ENCODE peak calls at places on chromosomes 6 and 20, in ten cellular contexts. W is transverse colon, T is upper lobe of left lung, R is A549, D is ovary, C is K562, E is stomach, L is sigmoid colon, Y is esophagus muscularis mucosa, V is GM12878. O is an unnamed sample.

GRCh38 chr6:112480551-112480950 is 133.4 kb downstream of the RFPL4B start:
- DNase-seq in W (no peak), T (no peak), R (no peak), D (no peak), C (no peak), E (no peak), L (no peak), Y (no peak), V (no peak), O (no peak)

GRCh38 chr6:30891816-30892553 is 7.7 kb downstream of the DDR1 start:
- DNase-seq in W (no peak), T (no peak), R (no peak), D (no peak), C (no peak), E (no peak), L (peak; percentile 53), Y (no peak), V (no peak), O (no peak)

GRCh38 chr6:16805190-16805860 is 44.1 kb upstream of the ATXN1 start:
- DNase-seq in W (no peak), T (no peak), R (no peak), D (no peak), C (no peak), E (no peak), L (no peak), Y (no peak), V (no peak), O (no peak)

GRCh38 chr6:31272431-31272830 is 539 bp upstream of the HLA-C start:
- DNase-seq in W (no peak), T (peak; percentile 26), R (no peak), D (no peak), C (no peak), E (no peak), L (no peak), Y (no peak), V (no peak), O (no peak)

GRCh38 chr20:59495894-59496510 is 108.3 kb upstream of the PHACTR3 start:
- DNase-seq in W (peak; percentile 68), T (peak; percentile 56), R (peak; percentile 67), D (peak; percentile 49), C (peak; percentile 73), E (peak; percentile 72), L (peak; percentile 69), Y (no peak), V (no peak), O (peak; percentile 26)

GRCh38 chr6:122428781-122429180 is 29.3 kb downstream of the HSF2 start:
- DNase-seq in W (no peak), T (no peak), R (no peak), D (no peak), C (no peak), E (no peak), L (no peak), Y (no peak), V (no peak), O (no peak)

GRCh38 chr6:169956580-169956979 is 205.2 kb downstream of the ERMARD start:
- DNase-seq in W (no peak), T (peak; percentile 15), R (no peak), D (no peak), C (no peak), E (peak; percentile 14), L (peak; percentile 52), Y (no peak), V (no peak), O (no peak)

GRCh38 chr6:33172307-33173227 is 19.7 kb downstream of the COL11A2 start:
- DNase-seq in W (no peak), T (no peak), R (peak; percentile 36), D (no peak), C (peak; percentile 71), E (no peak), L (no peak), Y (no peak), V (no peak), O (no peak)

GRCh38 chr6:30135757-30136156 is at the start of gene TRIM40:
- DNase-seq in W (peak; percentile 86), T (no peak), R (peak; percentile 39), D (no peak), C (no peak), E (no peak), L (no peak), Y (peak; percentile 77), V (no peak), O (no peak)

GRCh38 chr6:156154896-156155295 is 622.3 kb upstream of the ARID1B start:
- DNase-seq in W (no peak), T (no peak), R (no peak), D (no peak), C (no peak), E (no peak), L (no peak), Y (no peak), V (no peak), O (no peak)

GRCh38 chr20:58942549-58942948 is 38.5 kb upstream of the NELFCD start:
- DNase-seq in W (no peak), T (no peak), R (no peak), D (no peak), C (no peak), E (no peak), L (no peak), Y (peak; percentile 26), V (no peak), O (no peak)

GRCh38 chr6:71468841-71469750 is 180.5 kb downstream of the OGFRL1 start:
- DNase-seq in W (no peak), T (no peak), R (no peak), D (no peak), C (peak; percentile 11), E (no peak), L (no peak), Y (no peak), V (no peak), O (no peak)

GRCh38 chr20:32585011-32585518 is at the start of gene NOL4L:
- DNase-seq in W (no peak), T (no peak), R (no peak), D (no peak), C (peak; percentile 72), E (peak; percentile 39), L (no peak), Y (no peak), V (no peak), O (no peak)

GRCh38 chr20:7269452-7269851 is 502.0 kb downstream of the BMP2 start:
- DNase-seq in W (no peak), T (no peak), R (no peak), D (no peak), C (no peak), E (no peak), L (no peak), Y (no peak), V (no peak), O (no peak)

GRCh38 chr20:41173791-41174341 is 36.5 kb downstream of the PLCG1 start:
- DNase-seq in W (peak; percentile 5), T (peak; percentile 10), R (no peak), D (no peak), C (no peak), E (peak; percentile 21), L (no peak), Y (no peak), V (no peak), O (peak; percentile 4)

GRCh38 chr20:57934007-57934805 is 224.4 kb upstream of the PMEPA1 start:
- DNase-seq in W (peak; percentile 33), T (no peak), R (no peak), D (no peak), C (no peak), E (no peak), L (no peak), Y (no peak), V (no peak), O (no peak)

GRCh38 chr6:83192871-83193746 is at the start of the genes PGM3 and RWDD2A:
- DNase-seq in W (peak; percentile 94), T (peak; percentile 94), R (peak; percentile 76), D (peak; percentile 88), C (peak; percentile 96), E (peak; percentile 93), L (peak; percentile 94), Y (peak; percentile 96), V (peak; percentile 56), O (peak; percentile 85)

GRCh38 chr20:51745804-51746203 is 22.4 kb downstream of the ATP9A start:
- DNase-seq in W (no peak), T (no peak), R (no peak), D (no peak), C (no peak), E (no peak), L (no peak), Y (no peak), V (no peak), O (no peak)

DNA sequence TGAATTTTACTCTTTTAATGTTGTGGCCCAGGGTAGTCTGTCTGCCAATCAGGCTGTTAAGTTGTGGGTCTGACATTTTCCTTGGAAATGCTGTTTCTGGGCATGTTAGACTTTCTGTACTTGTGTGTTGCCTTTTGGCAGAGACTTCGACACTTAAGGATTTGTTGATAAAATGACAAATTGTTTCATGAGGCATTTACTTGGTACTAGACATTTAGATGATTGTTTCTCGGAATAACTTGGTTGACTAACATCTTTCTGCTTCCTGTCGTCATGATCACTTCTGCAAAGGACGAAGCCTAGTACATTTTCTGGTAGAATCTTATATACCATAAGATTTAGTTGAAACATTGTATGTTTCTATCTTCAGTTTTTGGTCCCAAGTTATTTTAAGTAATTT is 34.1 kb downstream of the UTRN start:
- DNase-seq in W (no peak), T (no peak), R (no peak), D (no peak), C (no peak), E (no peak), L (no peak), Y (no peak), V (no peak), O (no peak)
- TF ChIP-seq EP300 in W (no peak), T (no peak), R (no peak), D (no peak), C (no peak), E (no peak), L (no peak), Y (no peak), V (no peak), O (no peak)

GRCh38 chr6:21264288-21264818 is 329.2 kb upstream of the SOX4 start:
- DNase-seq in W (no peak), T (no peak), R (no peak), D (no peak), C (peak; percentile 27), E (no peak), L (no peak), Y (no peak), V (peak; percentile 35), O (no peak)
- TF ChIP-seq EP300 in W (no peak), T (no peak), R (no peak), D (no peak), C (no peak), E (no peak), L (no peak), Y (no peak), V (no peak), O (no peak)

DNA sequence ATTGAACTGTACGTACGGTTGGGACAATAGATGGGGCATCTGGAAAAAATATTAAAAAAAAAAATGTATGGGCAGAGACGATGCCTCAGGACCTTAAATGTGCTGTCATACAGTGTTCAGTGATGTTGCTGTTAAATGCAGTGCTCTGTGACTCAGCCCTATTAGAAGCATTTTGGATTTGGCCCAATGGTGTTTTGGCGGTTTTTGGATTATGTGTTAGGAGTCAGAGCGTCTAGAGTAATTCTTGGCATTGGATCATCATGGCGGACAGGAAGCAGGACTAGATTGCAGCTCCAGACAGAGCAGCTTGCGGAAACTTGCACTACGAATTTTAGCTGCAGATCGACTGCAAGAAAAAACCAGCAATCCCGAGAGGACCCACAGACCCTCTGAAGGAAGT is 280.0 kb downstream of the SOX4 start:
- DNase-seq in W (peak; percentile 12), T (no peak), R (no peak), D (no peak), C (no peak), E (no peak), L (peak; percentile 68), Y (no peak), V (no peak), O (no peak)
- TF ChIP-seq EP300 in W (no peak), T (no peak), R (no peak), D (no peak), C (no peak), E (no peak), L (no peak), Y (no peak), V (no peak), O (no peak)

GRCh38 chr6:2225422-2226392 is 19.7 kb downstream of the GMDS start:
- DNase-seq in W (peak; percentile 25), T (no peak), R (peak; percentile 21), D (no peak), C (no peak), E (peak; percentile 56), L (no peak), Y (no peak), V (no peak), O (no peak)
- TF ChIP-seq EP300 in W (no peak), T (no peak), R (no peak), D (no peak), C (no peak), E (no peak), L (no peak), Y (no peak), V (no peak), O (no peak)

O was measured in tibial nerve.